ENCODE peak calls at places on chromosomes 13 and 19, in five cellular contexts. B is thyroid gland, O is PC-3, N is Peyer's patch, I is brain microvascular endothelial cell. S is an unnamed sample.

GRCh38 chr13:67520886-67521285 is 290.8 kb upstream of the PCDH9 start:
- DNase-seq in B (no peak), O (no peak), N (no peak), I (no peak), S (no peak)

GRCh38 chr19:55091955-55092354 is 16.3 kb downstream of the EPS8L1 start:
- DNase-seq in B (no peak), O (no peak), N (no peak), I (no peak), S (no peak)

GRCh38 chr19:52622261-52622660 is 15.9 kb downstream of the ZNF83 start:
- DNase-seq in B (peak; percentile 25), O (no peak), N (no peak), I (no peak), S (no peak)

GRCh38 chr19:23482829-23483228 is 87.6 kb upstream of the ZNF91 start:
- DNase-seq in B (no peak), O (peak; percentile 69), N (no peak), I (no peak), S (no peak)

GRCh38 chr19:31533114-31533513 is 183.9 kb upstream of the TSHZ3 start:
- DNase-seq in B (no peak), O (no peak), N (no peak), I (no peak), S (no peak)

GRCh38 chr13:108859202-108860012 is 230.0 kb downstream of the MYO16 start:
- DNase-seq in B (peak; percentile 48), O (peak; percentile 30), N (no peak), I (peak; percentile 76), S (peak; percentile 85)

GRCh38 chr13:51764184-51765141 is 39.5 kb downstream of the DHRS12 start:
- DNase-seq in B (peak; percentile 93), O (peak; percentile 51), N (peak; percentile 37), I (peak; percentile 78), S (peak; percentile 88)

GRCh38 chr19:57016076-57016475 is 103.7 kb upstream of the USP29 start:
- DNase-seq in B (no peak), O (no peak), N (no peak), I (no peak), S (no peak)

GRCh38 chr19:51784922-51785690 is 9.9 kb upstream of the FPR3 start:
- DNase-seq in B (no peak), O (peak; percentile 85), N (no peak), I (peak; percentile 32), S (peak; percentile 6)

GRCh38 chr13:96982672-96983071 is 11.6 kb downstream of the OXGR1 start:
- DNase-seq in B (no peak), O (no peak), N (no peak), I (peak; percentile 6), S (no peak)

GRCh38 chr19:52646571-52647222 is 8.5 kb upstream of the ZNF83 start:
- DNase-seq in B (no peak), O (no peak), N (no peak), I (no peak), S (no peak)

GRCh38 chr13:98783856-98784478 is 31.5 kb upstream of the SLC15A1 start:
- DNase-seq in B (no peak), O (no peak), N (no peak), I (no peak), S (no peak)

GRCh38 chr13:87810391-87810801 is 139.2 kb downstream of the SLITRK5 start:
- DNase-seq in B (no peak), O (peak; percentile 62), N (no peak), I (no peak), S (no peak)

GRCh38 chr19:24040621-24041020 is 46.4 kb upstream of the ZNF254 start:
- DNase-seq in B (no peak), O (no peak), N (no peak), I (no peak), S (no peak)

GRCh38 chr13:112350300-112350699 is 25.9 kb upstream of the SPACA7 start:
- DNase-seq in B (peak; percentile 94), O (no peak), N (no peak), I (no peak), S (no peak)

GRCh38 chr19:56760842-56761241 is 79.7 kb downstream of the PEG3 start:
- DNase-seq in B (no peak), O (no peak), N (no peak), I (no peak), S (no peak)

GRCh38 chr13:32415019-32415418 is 12.9 kb downstream of the N4BP2L1 start:
- DNase-seq in B (no peak), O (peak; percentile 20), N (no peak), I (no peak), S (no peak)

GRCh38 chr13:108322206-108322824 is 52.8 kb downstream of the TNFSF13B start:
- DNase-seq in B (no peak), O (peak; percentile 60), N (no peak), I (peak; percentile 22), S (peak; percentile 15)

GRCh38 chr13:35592457-35592856 is 116.0 kb upstream of the MAB21L1 start:
- DNase-seq in B (no peak), O (no peak), N (no peak), I (no peak), S (no peak)

GRCh38 chr13:36029171-36029570 is 102.0 kb downstream of the DCLK1 start:
- DNase-seq in B (no peak), O (peak; percentile 68), N (no peak), I (peak; percentile 97), S (no peak)

GRCh38 chr19:16889429-16889882 is 657 bp downstream of the F2RL3 start:
- DNase-seq in B (peak; percentile 9), O (peak; percentile 26), N (no peak), I (no peak), S (no peak)

GRCh38 chr19:49512970-49513745 is 697 bp downstream of the FCGRT start:
- DNase-seq in B (peak; percentile 42), O (no peak), N (peak; percentile 63), I (no peak), S (peak; percentile 20)

DNA sequence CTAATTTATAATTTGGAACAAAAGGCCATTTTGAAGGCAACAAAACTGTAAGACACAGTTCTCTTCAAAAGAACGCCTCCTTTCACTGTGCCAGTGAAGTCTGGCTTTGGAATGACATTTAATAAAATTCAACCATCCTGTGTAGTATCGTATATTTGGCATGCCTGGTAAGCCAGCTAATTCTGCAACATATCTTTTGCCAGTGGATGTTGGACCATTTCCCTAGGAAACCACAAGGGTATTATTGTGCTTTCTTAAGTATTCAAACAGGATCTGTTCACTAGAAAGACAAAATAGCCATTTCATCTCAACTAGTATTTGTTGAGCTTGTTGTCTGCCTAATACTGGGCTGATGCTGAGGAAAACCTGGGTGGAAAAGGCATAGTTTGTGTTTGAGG is 111.6 kb downstream of the RGCC start:
- DNase-seq in B (no peak), O (no peak), N (no peak), I (no peak), S (peak; percentile 80)
- TF ChIP-seq CTCF in B (no peak), O (no peak), N (no peak), I (peak; percentile 23), S (no peak)

GRCh38 chr19:36141039-36141914 is 1.4 kb downstream of the CAPNS1 start:
- DNase-seq in B (peak; percentile 83), O (peak; percentile 88), N (peak; percentile 86), I (peak; percentile 84), S (peak; percentile 75)

GRCh38 chr19:36139473-36140288 is at the start of gene CAPNS1:
- DNase-seq in B (peak; percentile 98), O (peak; percentile 94), N (peak; percentile 92), I (peak; percentile 95), S (peak; percentile 99)

GRCh38 chr19:36139120-36139472 is 770 bp upstream of the CAPNS1 start:
- DNase-seq in B (no peak), O (no peak), N (no peak), I (no peak), S (no peak)

GRCh38 chr19:36140289-36141038 is 598 bp downstream of the CAPNS1 start:
- DNase-seq in B (peak; percentile 49), O (peak; percentile 64), N (peak; percentile 50), I (peak; percentile 62), S (peak; percentile 64)

DNA sequence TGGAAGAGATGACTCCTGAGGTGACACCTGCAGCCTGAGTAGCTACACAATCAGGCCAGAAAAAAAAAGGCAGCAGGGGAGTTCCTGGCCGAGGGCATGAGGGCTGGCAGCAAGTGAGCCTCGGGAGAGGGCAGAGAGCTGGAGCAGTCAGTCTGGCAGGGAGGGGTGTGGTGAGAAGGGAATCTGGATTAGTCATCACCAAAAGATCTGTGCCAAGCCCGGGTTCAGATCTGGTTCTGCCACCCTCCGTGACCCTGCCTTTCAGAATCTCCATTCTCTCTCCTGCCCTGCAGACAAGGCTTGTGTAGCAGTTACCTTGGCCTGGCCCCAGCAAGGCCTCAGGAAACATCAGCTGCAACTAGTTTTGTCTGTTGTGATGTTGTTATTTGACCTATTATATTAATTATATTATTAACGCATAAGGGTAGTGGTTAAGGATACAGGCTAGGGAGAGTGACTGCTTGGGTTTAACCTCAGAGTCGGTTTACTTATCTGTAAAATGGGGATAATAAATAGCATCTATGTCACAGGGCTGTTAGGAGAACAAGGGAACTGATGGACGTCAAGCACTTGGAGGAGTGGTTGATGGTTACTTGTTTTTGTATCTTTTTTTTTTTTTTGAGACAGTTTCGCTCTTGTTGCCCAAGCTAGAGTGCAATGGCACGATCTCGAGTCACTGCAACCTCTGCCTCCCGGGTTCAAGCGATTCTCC is 2.7 kb upstream of the CAPNS1 start:
- DNase-seq in B (peak; percentile 90), O (peak; percentile 91), N (no peak), I (peak; percentile 39), S (peak; percentile 87)
- H3K4me3 ChIP-seq in B (no peak overlapping the region), O (peak overlapping the region; percentile 48), N (no peak overlapping the region), I (no peak overlapping the region), S (no peak overlapping the region)

DNA sequence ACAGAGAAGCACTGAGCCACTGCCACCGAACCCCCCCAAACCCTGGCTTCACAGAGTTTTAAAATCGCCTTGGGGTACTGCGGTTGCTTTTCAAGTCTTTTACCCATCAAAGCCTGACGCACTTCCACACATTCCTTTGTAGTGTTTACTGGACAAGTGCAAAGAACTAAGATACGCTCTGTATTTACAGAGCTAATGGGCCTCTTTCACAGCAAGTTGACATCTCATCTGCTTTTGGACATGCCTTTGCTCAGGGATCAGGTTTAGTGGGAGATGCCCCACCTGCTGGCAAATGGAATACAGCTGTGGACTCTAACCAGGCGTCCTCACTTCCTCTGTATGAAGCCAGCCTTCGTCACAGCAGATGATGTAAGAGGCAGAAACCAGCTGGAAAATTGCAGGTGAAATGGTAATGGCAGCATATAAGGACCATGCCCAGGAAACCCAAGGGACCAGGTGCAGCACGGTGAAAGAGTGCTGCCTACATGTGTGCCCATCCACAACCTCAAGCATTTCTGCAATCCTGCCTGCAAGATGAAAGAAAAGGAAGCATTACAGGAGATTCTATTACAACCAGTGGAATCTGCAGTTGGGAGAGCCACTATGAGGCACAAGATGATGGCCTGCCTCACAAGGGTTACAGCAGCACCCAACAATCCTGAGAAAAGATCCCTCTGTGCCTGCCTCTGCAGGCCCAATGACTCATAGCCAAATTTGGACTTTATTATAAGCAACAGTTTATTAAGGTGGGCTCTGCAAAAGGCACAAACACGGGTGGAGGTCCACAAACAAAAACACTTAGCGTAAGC is 34.7 kb downstream of the BRD4 start:
- DNase-seq in B (no peak), O (peak; percentile 47), N (no peak), I (peak; percentile 36), S (no peak)
- TF ChIP-seq CTCF in B (no peak), O (peak; percentile 50), N (no peak), I (peak; percentile 57), S (peak; percentile 6)

GRCh38 chr19:38739440-38740251 is 4.6 kb downstream of the CAPN12 start:
- DNase-seq in B (no peak), O (no peak), N (no peak), I (no peak), S (peak; percentile 0)

GRCh38 chr19:38740252-38740592 is 4.1 kb downstream of the CAPN12 start:
- DNase-seq in B (no peak), O (no peak), N (no peak), I (no peak), S (no peak)

GRCh38 chr19:38742296-38742695 is 2.0 kb downstream of the CAPN12 start:
- DNase-seq in B (no peak), O (no peak), N (no peak), I (no peak), S (no peak)

GRCh38 chr19:38741670-38742069 is 2.6 kb downstream of the CAPN12 start:
- DNase-seq in B (no peak), O (no peak), N (no peak), I (no peak), S (no peak)

GRCh38 chr19:38740932-38741331 is 3.3 kb downstream of the CAPN12 start:
- DNase-seq in B (no peak), O (no peak), N (no peak), I (no peak), S (no peak)
- H3K4me3 ChIP-seq in B (no peak overlapping the region), O (no peak overlapping the region), N (no peak overlapping the region), I (no peak overlapping the region), S (no peak overlapping the region)

S was measured in foreskin fibroblast.